ENCODE peak calls at places on chromosome 7, in six cellular contexts. D is heart left ventricle, A is body of pancreas, J is HCT116, M is IMR-90, G is gastrocnemius medialis. Y is an unnamed sample.

GRCh38 chr7:18224138-18224537 is 196.5 kb upstream of the PRPS1L1 start:
- DNase-seq in D (no peak), A (no peak), J (no peak), M (no peak), G (no peak), Y (no peak)

GRCh38 chr7:77838929-77839491 is 40.4 kb downstream of the PHTF2 start:
- DNase-seq in D (no peak), A (no peak), J (no peak), M (no peak), G (no peak), Y (no peak)

GRCh38 chr7:157877298-157877840 is 540.6 kb downstream of the DNAJB6 start:
- DNase-seq in D (peak), A (no peak), J (no peak), M (no peak), G (no peak), Y (no peak)

GRCh38 chr7:17599733-17600685 is 301.6 kb downstream of the AHR start:
- DNase-seq in D (no peak), A (peak), J (no peak), M (peak), G (no peak), Y (no peak)

GRCh38 chr7:16129431-16130126 is 291.8 kb downstream of the CRPPA start:
- DNase-seq in D (no peak), A (no peak), J (peak), M (peak), G (no peak), Y (no peak)

GRCh38 chr7:149633976-149634945 is 136.7 kb upstream of the ZNF746 start:
- DNase-seq in D (no peak), A (no peak), J (no peak), M (no peak), G (no peak), Y (no peak)

GRCh38 chr7:140810830-140811556 is 113.7 kb downstream of the BRAF start:
- DNase-seq in D (no peak), A (peak), J (peak), M (peak), G (peak), Y (peak)

GRCh38 chr7:29639887-29640600 is 76.4 kb downstream of the PRR15 start:
- DNase-seq in D (no peak), A (no peak), J (no peak), M (no peak), G (no peak), Y (no peak)

GRCh38 chr7:45646996-45647411 is 72.8 kb downstream of the ADCY1 start:
- DNase-seq in D (no peak), A (peak), J (no peak), M (peak), G (no peak), Y (no peak)

GRCh38 chr7:55074008-55074499 is 55.2 kb downstream of the EGFR start:
- DNase-seq in D (no peak), A (peak), J (peak), M (peak), G (peak), Y (no peak)

GRCh38 chr7:23931633-23932032 is 221.6 kb downstream of the STK31 start:
- DNase-seq in D (no peak), A (no peak), J (no peak), M (no peak), G (no peak), Y (no peak)

GRCh38 chr7:154789404-154789803 is 213.5 kb downstream of the PAXIP1 start:
- DNase-seq in D (no peak), A (no peak), J (peak), M (no peak), G (no peak), Y (no peak)

GRCh38 chr7:34655384-34655783 is 2.6 kb upstream of the NPSR1 start:
- DNase-seq in D (no peak), A (no peak), J (no peak), M (no peak), G (no peak), Y (no peak)

GRCh38 chr7:57438244-57438643 is 11.7 kb upstream of the ZNF716 start:
- DNase-seq in D (no peak), A (no peak), J (no peak), M (no peak), G (no peak), Y (no peak)

GRCh38 chr7:158500651-158501052 is 87.0 kb downstream of the PTPRN2 start:
- DNase-seq in D (no peak), A (no peak), J (no peak), M (no peak), G (no peak), Y (no peak)

GRCh38 chr7:66669088-66669487 is 40.4 kb downstream of the KCTD7 start:
- DNase-seq in D (no peak), A (no peak), J (no peak), M (no peak), G (no peak), Y (no peak)

GRCh38 chr7:139727151-139727705 is 50.6 kb downstream of the HIPK2 start:
- DNase-seq in D (no peak), A (no peak), J (no peak), M (peak), G (no peak), Y (no peak)

GRCh38 chr7:7761340-7761973 is 43.0 kb upstream of the RPA3 start:
- DNase-seq in D (no peak), A (no peak), J (peak), M (peak), G (no peak), Y (no peak)

GRCh38 chr7:17625038-17625437 is 315.3 kb downstream of the SNX13 start:
- DNase-seq in D (no peak), A (no peak), J (no peak), M (peak), G (no peak), Y (no peak)

GRCh38 chr7:73438547-73439245 is 5.1 kb downstream of the FZD9 start:
- DNase-seq in D (no peak), A (no peak), J (no peak), M (no peak), G (peak), Y (no peak)

GRCh38 chr7:90424720-90425119 is 21.5 kb downstream of the CLDN12 start:
- DNase-seq in D (no peak), A (no peak), J (no peak), M (no peak), G (no peak), Y (no peak)

GRCh38 chr7:16278167-16278787 is 143.1 kb downstream of the CRPPA start:
- DNase-seq in D (no peak), A (no peak), J (no peak), M (no peak), G (no peak), Y (no peak)

GRCh38 chr7:55018361-55019328 is at the start of gene EGFR:
- DNase-seq in D (peak), A (peak), J (peak), M (peak), G (peak), Y (peak)

GRCh38 chr7:128743112-128743772 is 4.1 kb downstream of the CALU start:
- DNase-seq in D (no peak), A (no peak), J (no peak), M (no peak), G (no peak), Y (no peak)

GRCh38 chr7:115230882-115231508 is 309.1 kb downstream of the MDFIC start:
- DNase-seq in D (no peak), A (no peak), J (peak), M (peak), G (no peak), Y (no peak)

GRCh38 chr7:22147113-22147512 is 201.4 kb upstream of the CDCA7L start:
- DNase-seq in D (no peak), A (no peak), J (no peak), M (no peak), G (no peak), Y (no peak)

GRCh38 chr7:375491-375821 is 85.5 kb downstream of the FOXL3 start:
- DNase-seq in D (peak), A (no peak), J (no peak), M (no peak), G (peak), Y (no peak)

GRCh38 chr7:150952331-150953050 is 25.6 kb downstream of the KCNH2 start:
- DNase-seq in D (peak), A (no peak), J (no peak), M (no peak), G (no peak), Y (no peak)

DNA sequence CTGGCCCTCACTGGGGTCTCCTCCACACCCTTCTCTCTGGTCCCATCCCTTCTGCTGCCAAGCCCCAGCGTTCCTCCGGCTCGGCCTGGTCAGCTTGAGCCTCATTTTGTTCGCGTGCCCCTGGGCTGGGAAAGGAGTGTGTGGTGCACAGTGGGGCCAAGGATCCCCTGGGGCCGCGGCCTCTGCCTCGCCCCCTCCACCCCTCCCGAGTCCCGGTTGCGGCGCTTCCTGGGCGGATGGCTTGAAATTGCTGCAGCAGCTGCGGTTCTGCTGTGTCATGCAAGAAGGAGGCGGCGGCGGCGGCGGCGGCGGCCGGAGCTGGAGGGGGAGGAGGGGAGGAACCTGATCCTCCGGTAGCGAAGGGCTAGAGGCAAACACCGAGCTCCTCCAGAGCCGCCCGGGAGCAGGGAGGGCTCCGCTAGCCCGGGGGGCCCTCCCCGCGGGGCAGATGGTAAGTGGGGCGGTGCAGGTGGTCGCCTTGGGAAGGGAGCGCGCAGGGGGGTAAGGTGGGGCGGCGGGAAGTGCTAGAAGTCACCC is 217.9 kb upstream of the MKLN1 start:
- DNase-seq in D (peak), A (peak), J (no peak), M (peak), G (peak), Y (peak)
- H3K4me3 ChIP-seq in D (peak), A (no peak), J (peak), M (peak), G (peak), Y (peak)

GRCh38 chr7:11665381-11665780 is 166.6 kb downstream of the THSD7A start:
- DNase-seq in D (no peak), A (no peak), J (no peak), M (no peak), G (no peak), Y (no peak)
- H3K27ac ChIP-seq in D (no peak), A (no peak), J (no peak), M (no peak), G (no peak), Y (no peak)

GRCh38 chr7:41540601-41541000 is 162.3 kb downstream of the INHBA start:
- DNase-seq in D (no peak), A (no peak), J (no peak), M (no peak), G (no peak), Y (no peak)

GRCh38 chr7:41538810-41539724 is 163.8 kb downstream of the INHBA start:
- DNase-seq in D (no peak), A (no peak), J (no peak), M (peak), G (no peak), Y (no peak)

GRCh38 chr7:41537024-41537423 is 165.9 kb downstream of the INHBA start:
- DNase-seq in D (no peak), A (no peak), J (no peak), M (no peak), G (no peak), Y (no peak)

DNA sequence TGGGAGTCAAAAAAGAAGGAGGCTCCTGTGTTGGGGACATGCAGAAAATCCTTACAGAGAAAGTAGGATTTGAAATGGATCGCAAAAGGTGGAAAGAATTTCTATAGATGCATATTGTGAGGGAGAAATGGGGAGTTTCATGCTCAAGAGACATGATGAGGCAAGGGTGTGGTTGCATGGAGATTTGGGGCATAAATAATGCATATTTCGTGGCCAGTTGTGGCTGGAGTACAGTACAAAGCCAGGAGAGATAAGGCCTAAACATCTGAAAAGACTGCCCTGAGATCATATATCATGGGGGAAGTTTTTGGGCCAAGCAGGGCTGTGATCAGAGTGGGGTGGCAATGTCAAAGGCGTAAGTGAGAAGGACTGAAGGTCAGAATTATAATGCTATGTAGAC is 166.8 kb downstream of the INHBA start:
- DNase-seq in D (no peak), A (no peak), J (no peak), M (no peak), G (no peak), Y (no peak)
- TF ChIP-seq POLR2A in D (no peak), A (no peak), J (no peak), M (no peak), G (no peak), Y (no peak)

DNA sequence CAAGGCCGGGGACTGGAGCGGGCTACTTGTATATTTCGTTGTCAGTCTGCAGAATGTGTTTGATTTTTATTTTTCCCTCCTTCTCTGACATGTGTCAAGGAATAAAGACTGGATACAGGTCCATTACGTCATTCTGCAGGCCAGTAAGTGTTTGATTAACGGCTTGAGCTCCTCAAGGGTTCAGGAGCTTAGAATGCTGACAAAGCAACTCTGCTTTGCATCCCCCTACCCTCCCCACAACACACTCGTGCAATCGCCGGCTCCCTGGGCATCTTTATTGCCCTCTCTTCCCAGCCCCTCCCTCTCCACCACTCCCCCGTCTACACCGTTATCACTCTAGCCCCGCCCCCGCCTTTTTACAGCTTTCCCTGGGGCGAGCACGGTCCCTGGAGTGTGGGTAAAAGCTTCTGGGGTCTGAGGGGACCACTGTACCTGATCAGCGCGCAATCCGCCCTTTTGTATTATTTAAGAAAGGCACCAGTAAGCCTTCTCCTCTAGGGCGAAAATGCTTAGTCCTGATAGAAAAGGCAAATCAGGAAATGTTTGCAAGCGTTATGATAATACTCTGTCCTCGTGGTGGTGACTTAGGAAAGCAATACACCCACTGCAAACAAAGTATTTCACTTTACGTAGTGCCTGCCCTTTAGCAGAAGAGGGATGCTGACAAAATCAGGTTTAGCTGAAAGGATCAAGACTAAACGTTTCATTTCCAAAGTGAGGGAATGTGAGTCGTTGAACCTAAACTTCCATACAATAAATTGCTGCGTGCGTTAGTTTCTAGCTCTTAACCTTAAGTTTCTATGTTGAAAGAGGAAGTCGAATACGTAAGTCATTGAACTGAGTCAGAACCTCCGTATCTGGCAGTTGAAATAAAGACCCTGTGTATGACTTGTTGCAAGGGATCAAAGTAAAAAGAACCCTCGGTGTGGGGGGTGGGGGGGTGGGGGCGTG is 1.4 kb upstream of the CREB5 start:
- DNase-seq in D (peak), A (peak), J (no peak), M (peak), G (peak), Y (peak)
- H3K4me3 ChIP-seq in D (peak), A (no peak), J (no peak), M (peak), G (peak), Y (peak)

GRCh38 chr7:100008525-100008924 is 6.9 kb upstream of the ZKSCAN1 start:
- DNase-seq in D (no peak), A (peak), J (no peak), M (no peak), G (no peak), Y (no peak)
- H3K27ac ChIP-seq in D (no peak), A (peak), J (no peak), M (no peak), G (no peak), Y (no peak)

DNA sequence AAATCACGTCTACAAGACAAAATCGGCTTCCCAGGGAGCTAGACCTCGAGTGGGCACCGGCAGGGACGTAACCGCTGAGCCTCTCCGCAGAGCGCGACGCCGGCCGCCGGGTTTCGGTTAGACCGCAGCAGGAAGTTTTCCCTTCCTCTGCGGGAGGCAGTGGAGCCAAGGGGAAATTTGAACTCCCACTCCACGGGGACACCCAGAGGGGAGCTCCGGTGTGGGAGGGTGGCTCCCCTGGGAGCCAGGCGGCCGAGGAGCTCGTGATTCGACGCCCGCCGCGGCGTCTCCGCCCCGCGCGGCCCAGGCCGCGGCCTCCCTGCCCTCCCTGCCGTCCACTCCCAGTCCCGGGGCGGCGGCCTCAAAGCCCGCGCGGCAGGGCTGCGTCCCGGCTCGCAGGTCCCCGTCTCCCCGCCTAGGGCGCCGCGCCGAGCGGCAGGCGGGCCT is 418 bp downstream of the SYPL1 start:
- DNase-seq in D (peak), A (peak), J (peak), M (no peak), G (peak), Y (peak)
- TF ChIP-seq POLR2A in D (no peak), A (peak), J (no peak), M (peak), G (no peak), Y (peak)

DNA sequence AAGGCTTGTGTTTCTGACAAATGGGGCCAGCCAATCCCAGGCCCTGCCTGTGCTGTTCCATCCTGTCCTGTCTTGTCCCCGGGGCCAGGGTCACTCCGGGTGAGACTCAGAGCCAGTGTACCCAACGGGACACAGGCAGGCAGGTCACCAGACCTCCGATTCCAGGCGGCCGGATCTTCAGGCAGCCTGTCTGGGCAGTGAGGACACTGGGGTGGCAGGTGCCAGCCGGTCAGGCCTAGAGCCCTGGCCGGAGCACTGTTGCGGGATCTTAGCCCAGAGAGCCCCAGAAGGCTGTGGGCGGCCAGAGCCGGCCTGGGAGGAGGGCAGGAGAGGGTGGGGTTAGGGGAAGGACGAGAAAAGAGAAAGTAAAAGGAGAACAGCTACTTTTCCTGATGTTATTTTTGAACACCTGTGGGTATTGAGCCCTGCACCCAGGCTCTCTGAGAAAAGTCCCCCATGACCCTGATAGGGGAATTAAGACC is 134.3 kb upstream of the TNRC18 start:
- DNase-seq in D (peak), A (peak), J (no peak), M (peak), G (peak), Y (peak)
- H3K4me3 ChIP-seq in D (peak), A (no peak), J (no peak), M (no peak), G (peak), Y (peak)

DNA sequence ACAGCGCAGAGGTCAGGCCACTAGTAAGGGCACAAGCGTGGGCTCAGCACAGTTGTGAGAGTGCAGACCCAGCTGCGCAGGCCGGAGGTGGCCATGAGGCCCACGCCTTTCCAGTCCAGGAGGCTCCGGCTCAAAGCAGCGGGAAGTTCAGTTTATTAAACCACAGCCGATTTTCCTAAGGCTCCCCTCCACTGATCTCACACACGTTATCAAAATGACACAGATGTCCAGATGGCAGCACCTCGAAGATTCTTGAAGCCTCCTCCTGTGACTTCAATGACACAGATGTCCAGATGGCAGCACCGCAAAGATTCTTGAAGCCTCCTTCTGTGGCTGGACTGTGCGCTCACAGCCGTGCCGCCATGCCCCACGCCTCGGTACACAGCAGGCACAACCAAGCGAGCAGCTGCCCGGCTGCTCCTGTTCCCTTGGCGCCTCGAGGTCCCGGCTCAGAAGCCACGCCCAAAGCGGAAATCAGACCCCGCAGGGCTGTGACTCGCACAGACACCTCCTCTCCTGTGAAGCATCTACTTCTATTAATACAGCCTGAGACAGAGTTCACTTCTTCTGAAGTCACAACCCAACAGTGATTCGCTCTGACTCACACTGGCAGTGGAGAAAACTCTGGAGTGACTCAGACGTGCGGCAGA is 122.7 kb downstream of the MAD1L1 start:
- DNase-seq in D (no peak), A (no peak), J (peak), M (peak), G (peak), Y (no peak)
- H3K27ac ChIP-seq in D (no peak), A (no peak), J (peak), M (peak), G (no peak), Y (no peak)

Y was measured in uterus.